ENCODE peak calls at places on chromosomes 16 and 17, in five cellular contexts. G, L, U, W and O are unnamed samples.

GRCh38 chr17:49969134-49969759 is at the start of gene DLX4:
- DNase-seq in G (peak), U (no peak), W (no peak), L (no peak), O (no peak)

GRCh38 chr16:67181346-67181745 is 2.4 kb downstream of the MATCAP1 start:
- DNase-seq in G (no peak), L (no peak), W (peak), U (no peak), O (no peak)

GRCh38 chr16:19542138-19542821 is 13.2 kb upstream of the VPS35L start:
- DNase-seq in L (no peak), U (no peak), G (no peak), W (no peak), O (no peak)

GRCh38 chr16:52613508-52613907 is 66.6 kb upstream of the TOX3 start:
- DNase-seq in L (no peak), U (no peak), G (no peak), W (no peak), O (no peak)

GRCh38 chr16:2468725-2469398 is 2.2 kb upstream of the NTN3 start:
- DNase-seq in W (no peak), G (peak), U (no peak), L (no peak), O (no peak)

GRCh38 chr16:55189975-55190636 is 133.9 kb upstream of the IRX6 start:
- DNase-seq in G (no peak), W (no peak), U (no peak), L (no peak), O (no peak)

GRCh38 chr16:14193316-14193871 is 122.3 kb downstream of the MRTFB start:
- DNase-seq in L (no peak), W (no peak), G (no peak), U (no peak), O (no peak)

GRCh38 chr17:76506408-76507328 is 5.4 kb upstream of the RHBDF2 start:
- DNase-seq in U (peak), L (no peak), G (peak), W (peak), O (no peak)

GRCh38 chr17:78107976-78108725 is 20.4 kb downstream of the TMC6 start:
- DNase-seq in W (no peak), L (no peak), U (no peak), G (no peak), O (no peak)

GRCh38 chr16:8958344-8958808 is 5.3 kb downstream of the USP7 start:
- DNase-seq in G (peak), W (peak), U (peak), L (no peak), O (no peak)

GRCh38 chr16:85728879-85729278 is 22.0 kb downstream of the C16orf74 start:
- DNase-seq in U (no peak), G (peak), W (no peak), L (no peak), O (no peak)
- TF ChIP-seq CTCF in U (no peak), G (peak), W (no peak), L (peak), O (peak)

GRCh38 chr16:77233799-77234502 is 34.7 kb downstream of the SYCE1L start:
- DNase-seq in L (no peak), U (no peak), W (no peak), G (no peak), O (no peak)

GRCh38 chr16:77231047-77231446 is 31.8 kb downstream of the SYCE1L start:
- DNase-seq in U (no peak), L (no peak), W (no peak), G (no peak), O (no peak)

GRCh38 chr16:77238593-77238992 is 39.4 kb downstream of the SYCE1L start:
- DNase-seq in G (no peak), L (no peak), W (no peak), U (no peak), O (no peak)

GRCh38 chr16:77234611-77235010 is 35.4 kb downstream of the SYCE1L start:
- DNase-seq in U (no peak), W (no peak), L (no peak), G (peak), O (no peak)

DNA sequence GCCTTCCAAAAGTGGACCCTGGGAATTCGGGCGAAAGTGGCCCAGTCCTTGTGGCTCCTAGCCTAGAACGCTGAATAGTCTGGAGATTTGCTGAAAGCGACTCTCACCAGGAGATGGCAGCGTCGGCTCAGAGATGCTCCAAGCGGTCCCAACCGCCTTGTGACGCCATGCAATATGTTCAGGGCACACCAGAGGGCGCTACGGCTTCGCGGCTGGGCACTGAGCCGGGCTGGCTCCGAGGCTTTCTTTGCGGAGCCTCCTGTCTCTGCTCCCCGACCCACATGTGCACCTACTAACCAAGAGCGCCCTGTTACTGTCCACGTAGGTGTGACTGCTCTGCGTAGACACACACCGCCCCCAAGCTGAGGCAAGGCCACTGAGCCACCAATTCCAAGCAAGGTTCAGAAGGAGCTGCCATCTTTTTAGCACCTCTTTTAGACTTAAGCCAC is 36.9 kb downstream of the SYCE1L start:
- DNase-seq in W (peak), U (peak), G (peak), L (peak), O (no peak)
- H3K4me3 ChIP-seq in W (no peak), U (no peak), G (no peak), L (no peak), O (peak)

DNA sequence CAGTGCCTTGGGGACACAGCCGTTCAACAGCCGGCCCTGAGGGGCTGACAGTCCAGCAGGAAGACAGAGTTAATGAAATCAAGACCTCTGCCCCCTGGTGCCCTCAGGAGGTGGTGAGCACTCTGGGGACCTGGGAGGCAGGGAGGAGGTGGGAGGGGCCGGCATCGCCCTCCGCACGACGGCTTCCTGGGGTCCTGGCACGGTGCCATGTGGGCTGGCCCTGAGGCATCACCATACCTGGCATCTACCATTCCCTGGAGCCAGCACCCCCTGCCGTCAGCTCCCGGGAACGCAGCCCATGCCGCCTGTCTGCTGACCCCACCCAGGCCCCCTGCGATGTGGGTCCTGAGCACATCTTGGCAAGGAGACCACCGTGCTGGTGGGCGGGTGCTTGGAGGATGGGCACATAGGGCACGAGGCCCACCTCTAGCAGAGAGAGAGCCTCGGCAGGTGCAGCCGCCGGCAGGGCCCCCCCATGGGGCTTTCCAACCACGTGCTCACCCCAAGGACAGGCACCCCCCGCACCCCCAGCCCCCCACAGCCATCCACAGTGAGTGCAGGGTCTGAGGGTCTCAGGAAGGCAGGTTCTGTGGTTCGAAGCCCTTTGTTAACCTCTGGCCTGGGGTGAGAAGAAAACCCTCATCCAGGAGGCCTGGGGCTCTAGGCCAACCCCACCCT is 52.5 kb downstream of the ZFPM1 start:
- DNase-seq in W (peak), U (no peak), L (no peak), G (peak), O (no peak)
- TF ChIP-seq CTCF in W (peak), U (no peak), L (peak), G (peak), O (peak)

DNA sequence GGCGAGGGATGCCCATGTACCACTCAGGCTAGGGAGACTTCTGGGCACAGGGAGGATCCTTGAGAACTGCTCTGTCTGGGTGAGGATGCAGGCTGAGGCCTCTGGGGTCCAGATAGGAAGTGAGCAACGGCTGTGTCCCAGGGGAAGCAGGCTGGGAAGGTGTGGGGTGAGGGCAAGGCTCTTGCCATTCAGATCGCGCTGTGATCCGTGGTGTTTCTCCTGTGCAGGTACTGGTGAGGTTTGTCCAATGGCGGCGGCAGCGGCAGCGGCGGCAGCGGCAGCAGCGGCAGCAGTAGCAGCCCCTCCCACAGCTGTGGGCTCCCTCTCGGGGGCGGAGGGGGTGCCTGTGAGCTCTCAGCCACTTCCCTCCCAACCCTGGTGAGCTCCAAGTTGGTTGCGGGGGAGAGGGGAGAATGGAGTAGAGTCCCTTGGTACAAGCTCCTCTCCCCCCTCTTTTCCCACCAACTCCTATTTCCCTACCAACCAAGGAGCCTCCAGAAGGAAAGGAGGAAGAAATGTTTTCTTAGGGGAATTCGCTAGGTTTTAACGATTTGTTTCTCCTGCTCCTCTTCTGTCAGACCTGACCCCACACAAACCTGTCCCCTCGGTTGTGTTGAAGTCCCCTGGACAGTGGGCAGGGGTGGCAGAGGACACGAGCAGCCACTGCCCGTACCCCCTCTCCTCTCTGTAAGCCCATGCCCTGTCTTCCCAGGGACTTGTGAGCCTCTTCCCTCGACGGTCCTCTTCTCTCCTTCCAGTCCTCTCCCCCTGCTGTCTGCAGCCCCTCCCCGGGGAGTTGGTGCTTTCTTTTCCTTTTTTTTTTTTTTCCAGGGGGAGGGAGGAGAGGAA is 1.9 kb upstream of the PRRT2 start:
- DNase-seq in W (peak), L (no peak), U (peak), G (no peak), O (no peak)
- H3K4me3 ChIP-seq in W (peak), L (peak), U (peak), G (peak), O (no peak)

GRCh38 chr17:42282478-42283080 is 5.7 kb upstream of the STAT5A start:
- DNase-seq in W (no peak), L (no peak), G (peak), U (no peak), O (no peak)
- TF ChIP-seq CTCF in W (no peak), L (no peak), G (peak), U (no peak), O (no peak)

GRCh38 chr17:7392696-7393612 is 1.4 kb downstream of the PLSCR3 start:
- DNase-seq in L (no peak), U (no peak), G (peak), W (no peak), O (no peak)
- H3K4me3 ChIP-seq in L (peak), U (peak), G (peak), W (peak), O (peak)

GRCh38 chr16:70770291-70770967 is 30.5 kb downstream of the VAC14 start:
- DNase-seq in W (no peak), G (no peak), U (no peak), L (no peak), O (no peak)
- TF ChIP-seq CTCF in W (no peak), G (no peak), U (no peak), L (no peak), O (no peak)